ENCODE peak calls at places on chromosomes 4 and X, in five cellular contexts. I, Q, D, B and S are unnamed samples.

GRCh38 chrX:124212622-124213021 is 119.8 kb upstream of the TEX13D start:
- DNase-seq in B (peak), Q (no peak), I (no peak), D (no peak), S (no peak)

GRCh38 chrX:15664487-15665444 is at the start of gene CLTRN:
- DNase-seq in B (no peak), Q (no peak), I (no peak), D (no peak), S (peak)

GRCh38 chr4:161629694-161630441 is 533.9 kb downstream of the FSTL5 start:
- DNase-seq in B (no peak), D (no peak), I (no peak), Q (no peak), S (peak)

GRCh38 chr4:53307819-53308773 is 57.8 kb downstream of the SCFD2 start:
- DNase-seq in B (no peak), D (no peak), Q (no peak), I (no peak), S (no peak)

GRCh38 chrX:124257924-124258706 is 74.3 kb upstream of the TEX13D start:
- DNase-seq in D (no peak), Q (no peak), I (no peak), B (no peak), S (no peak)

GRCh38 chr4:8310306-8310705 is 40.8 kb downstream of the HTRA3 start:
- DNase-seq in I (no peak), D (no peak), B (no peak), Q (no peak), S (no peak)

GRCh38 chr4:77821775-77822174 is 2.6 kb upstream of the CNOT6L start:
- DNase-seq in I (no peak), Q (no peak), D (peak), B (peak), S (peak)

GRCh38 chr4:110540606-110541440 is 64.9 kb downstream of the ENPEP start:
- DNase-seq in B (no peak), Q (no peak), I (no peak), D (no peak), S (peak)

GRCh38 chr4:91116861-91117260 is 989.7 kb downstream of the CCSER1 start:
- DNase-seq in D (no peak), B (no peak), I (no peak), Q (no peak), S (no peak)

GRCh38 chr4:60938181-60938580 is 261.9 kb upstream of the ADGRL3 start:
- DNase-seq in D (no peak), Q (no peak), I (no peak), B (no peak), S (no peak)

GRCh38 chr4:4420421-4420820 is 33.5 kb downstream of the NSG1 start:
- DNase-seq in Q (no peak), B (no peak), I (no peak), D (no peak), S (no peak)

GRCh38 chr4:105022811-105023667 is 123.6 kb upstream of the TET2 start:
- DNase-seq in B (no peak), I (no peak), D (no peak), Q (no peak), S (peak)

GRCh38 chrX:65985922-65986588 is 53.8 kb downstream of the VSIG4 start:
- DNase-seq in B (peak), I (no peak), D (peak), Q (no peak), S (peak)

GRCh38 chr4:104979083-104979760 is 167.5 kb upstream of the TET2 start:
- DNase-seq in Q (no peak), I (no peak), D (no peak), B (no peak), S (no peak)

GRCh38 chr4:93776386-93777080 is 52.0 kb upstream of the ATOH1 start:
- DNase-seq in I (no peak), B (no peak), Q (no peak), D (no peak), S (no peak)

GRCh38 chr4:164918956-164919355 is 42.0 kb downstream of the APELA start:
- DNase-seq in D (no peak), B (no peak), Q (no peak), I (no peak), S (no peak)

GRCh38 chrX:129161108-129161507 is 362.2 kb downstream of the SMARCA1 start:
- DNase-seq in I (no peak), D (no peak), B (no peak), Q (no peak), S (no peak)

GRCh38 chr4:73650255-73650654 is 30.0 kb upstream of the RASSF6 start:
- DNase-seq in I (no peak), D (no peak), Q (no peak), B (no peak), S (no peak)

GRCh38 chr4:74423101-74423500 is 21.8 kb upstream of the AREG start:
- DNase-seq in D (peak), I (no peak), Q (no peak), B (no peak), S (peak)

GRCh38 chrX:112609631-112610030 is 70.1 kb downstream of the LHFPL1 start:
- DNase-seq in I (no peak), B (no peak), D (no peak), Q (no peak), S (no peak)

GRCh38 chr4:69518543-69519198 is 23.0 kb upstream of the UGT2B4 start:
- DNase-seq in Q (no peak), I (no peak), D (no peak), B (no peak), S (no peak)

GRCh38 chr4:22434895-22435294 is 81.0 kb downstream of the ADGRA3 start:
- DNase-seq in Q (peak), D (peak), I (peak), B (peak), S (peak)

GRCh38 chrX:39309018-39309620 is 507.9 kb downstream of the MID1IP1 start:
- DNase-seq in I (no peak), Q (no peak), B (no peak), D (no peak), S (no peak)

GRCh38 chr4:14096406-14096965 is 469.0 kb upstream of the BOD1L1 start:
- DNase-seq in Q (no peak), B (no peak), I (peak), D (no peak), S (peak)

GRCh38 chr4:105345838-105346237 is 128.0 kb downstream of the PPA2 start:
- DNase-seq in D (no peak), B (no peak), I (no peak), Q (no peak), S (no peak)